ENCODE peak calls at places on chromosomes 16 and 17, in four cellular contexts. B is NCI-H460; W is epithelial cell of prostate; E is activated naive CD4-positive, alpha-beta T cell treated with anti-CD3 and anti-CD28 coated beads for 36 hours. I is an unnamed sample.

GRCh38 chr16:24346734-24347133 is 90.6 kb downstream of the CACNG3 start:
- DNase-seq in B (no peak), E (no peak), W (no peak), I (no peak)

GRCh38 chr16:85819711-85820110 is 20.2 kb downstream of the COX4I1 start:
- DNase-seq in B (no peak), E (no peak), W (no peak), I (no peak)

GRCh38 chr17:72270530-72270929 is 149.7 kb downstream of the SOX9 start:
- DNase-seq in B (no peak), W (peak; percentile 67), E (no peak), I (no peak)

GRCh38 chr17:32588982-32589381 is 102.2 kb downstream of the CDK5R1 start:
- DNase-seq in E (no peak), W (no peak), B (no peak), I (peak; percentile 24)

GRCh38 chr16:84732674-84733352 is 33.0 kb downstream of the USP10 start:
- DNase-seq in E (no peak), B (peak; percentile 39), W (peak; percentile 31), I (no peak)

GRCh38 chr17:48513097-48513496 is 17.7 kb downstream of the HOXB1 start:
- DNase-seq in W (no peak), E (peak; percentile 50), B (no peak), I (no peak)

GRCh38 chr17:37177234-37177633 is 198.6 kb upstream of the C17orf78 start:
- DNase-seq in B (no peak), W (no peak), E (no peak), I (no peak)

GRCh38 chr17:17729620-17730249 is 48.5 kb downstream of the RAI1 start:
- DNase-seq in E (peak; percentile 78), W (no peak), B (no peak), I (peak; percentile 39)

GRCh38 chr16:8516471-8516870 is 73.8 kb downstream of the TMEM114 start:
- DNase-seq in E (no peak), W (no peak), B (no peak), I (no peak)

GRCh38 chr16:60073376-60073775 is 1339.3 kb upstream of the GOT2 start:
- DNase-seq in E (no peak), B (no peak), W (no peak), I (no peak)

GRCh38 chr17:6231886-6232767 is 161.9 kb downstream of the WSCD1 start:
- DNase-seq in B (no peak), E (no peak), W (no peak), I (no peak)

GRCh38 chr16:54342001-54342776 is 55.6 kb upstream of the IRX3 start:
- DNase-seq in B (no peak), E (no peak), W (no peak), I (no peak)

GRCh38 chr17:41394254-41395016 is 3.0 kb downstream of the KRT31 start:
- DNase-seq in W (peak; percentile 84), B (no peak), E (no peak), I (no peak)

GRCh38 chr17:60645918-60646523 is 31.6 kb upstream of the BCAS3 start:
- DNase-seq in E (no peak), B (no peak), W (no peak), I (no peak)

GRCh38 chr17:64387545-64388171 is 3.0 kb downstream of the PECAM1 start:
- DNase-seq in B (no peak), W (no peak), E (no peak), I (no peak)

GRCh38 chr16:23423496-23424049 is 29.4 kb downstream of the COG7 start:
- DNase-seq in B (peak; percentile 53), W (peak; percentile 90), E (no peak), I (no peak)

GRCh38 chr16:2273484-2273883 is 5.6 kb upstream of the RNPS1 start:
- DNase-seq in E (no peak), W (no peak), B (no peak), I (no peak)